ENCODE peak calls at places on chromosomes 4 and X, in ten cellular contexts. S, F, X, W, Y, U, Z, G, D and E are unnamed samples.

GRCh38 chr4:85968945-85969830 is 390.7 kb downstream of the MAPK10 start:
- DNase-seq in Y (peak; percentile 44), D (peak; percentile 74), W (no peak), F (no peak), Z (no peak), U (peak; percentile 80), X (peak; percentile 82), G (peak; percentile 79), S (no peak), E (peak; percentile 81)

GRCh38 chrX:89124985-89125384 is 378.0 kb downstream of the CPXCR1 start:
- DNase-seq in X (no peak), U (no peak), Z (no peak), W (no peak), Y (no peak), G (no peak), S (no peak), F (no peak), D (no peak), E (no peak)

GRCh38 chrX:137171626-137172025 is 137.8 kb upstream of the GPR101 start:
- DNase-seq in W (no peak), Y (no peak), F (no peak), U (no peak), G (no peak), X (no peak), Z (no peak), D (no peak), S (no peak), E (no peak)

GRCh38 chr4:44760142-44760898 is 34.0 kb upstream of the GNPDA2 start:
- DNase-seq in D (peak; percentile 64), X (peak; percentile 26), Z (peak; percentile 19), U (peak; percentile 51), Y (peak; percentile 35), W (no peak), G (peak; percentile 42), S (no peak), F (peak; percentile 11), E (peak; percentile 46)

GRCh38 chr4:173013232-173013932 is 155.2 kb upstream of the GALNT7 start:
- DNase-seq in X (peak; percentile 68), Z (no peak), F (peak; percentile 34), Y (peak; percentile 36), W (no peak), S (no peak), U (peak; percentile 50), D (peak; percentile 66), G (peak; percentile 58), E (peak; percentile 57)

GRCh38 chr4:121283319-121283718 is 97.5 kb downstream of the QRFPR start:
- DNase-seq in Y (no peak), G (no peak), W (no peak), F (no peak), D (no peak), X (no peak), S (no peak), Z (no peak), U (no peak), E (no peak)

GRCh38 chr4:75655562-75655961 is 17.6 kb downstream of the G3BP2 start:
- DNase-seq in D (no peak), G (no peak), S (no peak), X (no peak), Y (no peak), U (no peak), Z (no peak), W (no peak), F (no peak), E (no peak)

GRCh38 chr4:6943870-6944195 is 34.2 kb downstream of the TBC1D14 start:
- DNase-seq in Z (no peak), D (no peak), G (no peak), W (no peak), S (no peak), X (no peak), Y (no peak), F (no peak), U (no peak), E (no peak)

GRCh38 chr4:7194251-7195137 is 2.2 kb downstream of the SORCS2 start:
- DNase-seq in Z (no peak), X (no peak), D (no peak), F (peak; percentile 47), S (no peak), Y (no peak), W (peak; percentile 42), G (peak; percentile 55), U (peak; percentile 42), E (peak; percentile 61)

GRCh38 chrX:142233400-142233799 is 28.3 kb upstream of the MAGEC2 start:
- DNase-seq in W (no peak), S (no peak), F (no peak), Z (no peak), U (no peak), G (no peak), X (no peak), Y (no peak), D (no peak), E (no peak)

GRCh38 chr4:41538017-41538733 is at the start of gene LIMCH1:
- DNase-seq in Y (no peak), W (peak; percentile 73), Z (no peak), X (no peak), U (no peak), D (no peak), S (no peak), G (peak; percentile 30), F (no peak), E (peak; percentile 3)

GRCh38 chr4:87497141-87497540 is 32.0 kb downstream of the SPARCL1 start:
- DNase-seq in X (no peak), U (peak; percentile 15), W (no peak), D (no peak), S (no peak), Y (no peak), G (no peak), F (no peak), Z (no peak), E (peak; percentile 13)

GRCh38 chrX:129876734-129877395 is 29.1 kb upstream of the UTP14A start:
- DNase-seq in G (peak; percentile 70), Y (peak; percentile 28), F (no peak), D (peak; percentile 71), X (peak; percentile 48), W (no peak), S (no peak), U (peak; percentile 47), Z (peak; percentile 12), E (peak; percentile 67)

GRCh38 chr4:26130173-26130572 is 190.6 kb upstream of the RBPJ start:
- DNase-seq in D (no peak), S (no peak), Y (no peak), U (no peak), Z (no peak), W (no peak), X (no peak), F (no peak), G (no peak), E (no peak)

GRCh38 chr4:10783351-10783750 is 98.8 kb upstream of the CLNK start:
- DNase-seq in D (peak; percentile 83), G (peak; percentile 76), Z (no peak), F (no peak), W (no peak), Y (no peak), U (peak; percentile 83), X (no peak), S (no peak), E (peak; percentile 44)

GRCh38 chr4:142396279-142396678 is 449.8 kb downstream of the INPP4B start:
- DNase-seq in W (no peak), Y (no peak), G (peak; percentile 41), F (no peak), Z (no peak), U (peak; percentile 77), X (peak; percentile 42), D (no peak), S (peak; percentile 20), E (peak; percentile 30)